ENCODE peak calls at places on chromosomes 2 and 18, in nine cellular contexts. T is sigmoid colon, V is Caco-2, J is psoas muscle, Y is left ventricle myocardium inferior, Q is B cell, E is osteocyte, F is heart left ventricle, L is nephron progenitor cell. N is an unnamed sample.

GRCh38 chr18:47997338-47997780 is 66.9 kb upstream of the SMAD2 start:
- DNase-seq in J (no peak), F (no peak), L (peak), Y (no peak), E (no peak), V (no peak), Q (no peak), T (no peak), N (no peak)

GRCh38 chr18:39602112-39602511 is 2036.5 kb upstream of the CELF4 start:
- DNase-seq in E (no peak), L (no peak), Q (no peak), J (no peak), F (no peak), V (no peak), Y (no peak), T (no peak), N (no peak)

GRCh38 chr2:68832161-68832869 is 38.9 kb downstream of the BMP10 start:
- DNase-seq in F (peak), L (no peak), Y (peak), E (no peak), T (peak), J (peak), Q (no peak), V (no peak), N (peak)

GRCh38 chr18:27778441-27778840 is 398.5 kb downstream of the CDH2 start:
- DNase-seq in T (no peak), F (no peak), Y (no peak), L (no peak), V (no peak), E (no peak), J (no peak), Q (no peak), N (no peak)

GRCh38 chr18:55090566-55091187 is 131.4 kb upstream of the CCDC68 start:
- DNase-seq in T (no peak), J (no peak), E (no peak), V (no peak), L (no peak), Y (no peak), Q (no peak), F (no peak), N (no peak)

GRCh38 chr2:46984642-46985476 is 69.3 kb upstream of the MCFD2 start:
- DNase-seq in J (peak), Q (no peak), E (no peak), L (no peak), F (peak), Y (peak), T (peak), V (no peak), N (no peak)

GRCh38 chr2:201344663-201345366 is 12.3 kb downstream of the FLACC1 start:
- DNase-seq in Q (no peak), J (no peak), F (no peak), T (no peak), L (no peak), Y (no peak), V (peak), E (no peak), N (no peak)

GRCh38 chr18:80167947-80168745 is 59.1 kb downstream of the ADNP2 start:
- DNase-seq in T (no peak), Q (no peak), L (no peak), F (no peak), Y (no peak), E (no peak), J (no peak), V (no peak), N (no peak)

GRCh38 chr2:60213865-60214657 is 339.4 kb downstream of the BCL11A start:
- DNase-seq in Q (no peak), Y (no peak), V (peak), T (no peak), F (no peak), L (no peak), E (no peak), J (peak), N (no peak)

GRCh38 chr2:71166812-71167211 is 36.4 kb downstream of the MPHOSPH10 start:
- DNase-seq in T (no peak), J (no peak), E (no peak), F (no peak), Q (no peak), L (no peak), V (no peak), Y (no peak), N (no peak)

GRCh38 chr2:234682492-234683228 is 185.8 kb upstream of the ARL4C start:
- DNase-seq in J (no peak), Y (no peak), Q (no peak), L (no peak), T (no peak), F (no peak), V (no peak), E (peak), N (no peak)

GRCh38 chr2:45825001-45825651 is 173.7 kb downstream of the PRKCE start:
- DNase-seq in F (no peak), T (no peak), L (no peak), Y (no peak), V (no peak), J (no peak), E (no peak), Q (no peak), N (no peak)

GRCh38 chr2:161703863-161704262 is 79.6 kb downstream of the SLC4A10 start:
- DNase-seq in L (no peak), F (no peak), J (no peak), E (no peak), V (no peak), T (no peak), Y (no peak), Q (no peak), N (no peak)

GRCh38 chr2:171260471-171261424 is 100.1 kb upstream of the TLK1 start:
- DNase-seq in F (no peak), J (no peak), L (no peak), V (no peak), T (no peak), Q (no peak), Y (no peak), E (no peak), N (no peak)

GRCh38 chr18:63138469-63139340 is 180.9 kb downstream of the BCL2 start:
- DNase-seq in F (no peak), Q (peak), Y (no peak), L (peak), T (no peak), V (no peak), E (no peak), J (peak), N (no peak)

GRCh38 chr18:34880882-34881852 is 160.0 kb upstream of the MAPRE2 start:
- DNase-seq in F (no peak), L (no peak), J (no peak), Y (no peak), T (no peak), E (no peak), V (no peak), Q (no peak), N (no peak)

GRCh38 chr2:203772766-203773165 is 66.3 kb downstream of the CD28 start:
- DNase-seq in Q (no peak), V (no peak), E (no peak), L (no peak), J (no peak), T (no peak), F (no peak), Y (no peak), N (no peak)

GRCh38 chr18:67359868-67360838 is 156.4 kb downstream of the DSEL start:
- DNase-seq in Q (no peak), T (peak), J (peak), E (no peak), V (no peak), F (peak), L (no peak), Y (no peak), N (no peak)

GRCh38 chr2:207041279-207041678 is 102.0 kb downstream of the CPO start:
- DNase-seq in Q (no peak), L (no peak), V (no peak), F (no peak), J (no peak), E (no peak), Y (no peak), T (no peak), N (no peak)

GRCh38 chr2:175832886-175833285 is 169.2 kb downstream of the LNPK start:
- DNase-seq in E (no peak), Q (no peak), F (no peak), J (no peak), T (no peak), V (no peak), Y (no peak), L (no peak), N (no peak)

GRCh38 chr2:138724296-138724695 is 55.9 kb downstream of the NXPH2 start:
- DNase-seq in Y (no peak), E (no peak), F (no peak), L (no peak), Q (no peak), T (no peak), V (no peak), J (no peak), N (no peak)

GRCh38 chr18:70382032-70382431 is 93.2 kb downstream of the SOCS6 start:
- DNase-seq in T (no peak), F (no peak), L (no peak), V (no peak), E (no peak), Y (no peak), Q (no peak), J (no peak), N (no peak)

GRCh38 chr2:25168256-25169072 is at the start of gene POMC:
- DNase-seq in J (no peak), Q (peak), V (peak), Y (no peak), L (peak), E (no peak), T (no peak), F (no peak), N (peak)

GRCh38 chr2:85734942-85735608 is 18.7 kb upstream of the ATOH8 start:
- DNase-seq in F (no peak), V (no peak), Q (no peak), T (no peak), E (no peak), J (peak), Y (no peak), L (no peak), N (no peak)

GRCh38 chr2:80154231-80154915 is 150.2 kb downstream of the LRRTM1 start:
- DNase-seq in Q (no peak), E (no peak), J (no peak), V (no peak), L (no peak), T (no peak), Y (no peak), F (no peak), N (no peak)

GRCh38 chr2:117938611-117939010 is 75.3 kb downstream of the CCDC93 start:
- DNase-seq in V (no peak), T (no peak), Y (no peak), F (no peak), E (no peak), L (no peak), J (no peak), Q (no peak), N (no peak)

GRCh38 chr2:216632952-216633615 is at the start of gene IGFBP2:
- DNase-seq in E (peak), Y (peak), Q (no peak), L (peak), V (peak), T (no peak), F (peak), J (no peak), N (no peak)

GRCh38 chr2:133747965-133748700 is 179.9 kb upstream of the NCKAP5 start:
- DNase-seq in V (no peak), Y (no peak), F (no peak), T (no peak), Q (no peak), E (no peak), J (no peak), L (no peak), N (no peak)

GRCh38 chr18:6109743-6110142 is 214.4 kb upstream of the TMEM200C start:
- DNase-seq in F (no peak), J (no peak), L (no peak), V (no peak), Y (no peak), T (no peak), Q (no peak), E (no peak), N (no peak)

GRCh38 chr2:203909192-203909945 is 27.2 kb upstream of the ICOS start:
- DNase-seq in F (peak), J (no peak), Q (no peak), V (peak), L (peak), E (no peak), Y (no peak), T (no peak), N (no peak)

GRCh38 chr2:176269319-176270099 is at the start of gene MTX2:
- DNase-seq in J (peak), E (peak), F (peak), L (peak), Q (peak), T (peak), V (peak), Y (peak), N (peak)

GRCh38 chr2:135095591-135095990 is 43.5 kb downstream of the RAB3GAP1 start:
- DNase-seq in V (no peak), L (no peak), E (no peak), Q (no peak), T (no peak), J (no peak), F (no peak), Y (no peak), N (no peak)

GRCh38 chr2:135094508-135094907 is 42.4 kb downstream of the RAB3GAP1 start:
- DNase-seq in T (no peak), Y (no peak), F (no peak), L (no peak), E (no peak), Q (no peak), J (no peak), V (no peak), N (no peak)

GRCh38 chr2:135093192-135093591 is 41.1 kb downstream of the RAB3GAP1 start:
- DNase-seq in E (no peak), F (no peak), V (no peak), Q (no peak), J (no peak), L (no peak), T (no peak), Y (no peak), N (no peak)

GRCh38 chr2:135091681-135092080 is 39.6 kb downstream of the RAB3GAP1 start:
- DNase-seq in L (no peak), Q (no peak), Y (no peak), T (no peak), J (no peak), E (no peak), V (no peak), F (no peak), N (no peak)

DNA sequence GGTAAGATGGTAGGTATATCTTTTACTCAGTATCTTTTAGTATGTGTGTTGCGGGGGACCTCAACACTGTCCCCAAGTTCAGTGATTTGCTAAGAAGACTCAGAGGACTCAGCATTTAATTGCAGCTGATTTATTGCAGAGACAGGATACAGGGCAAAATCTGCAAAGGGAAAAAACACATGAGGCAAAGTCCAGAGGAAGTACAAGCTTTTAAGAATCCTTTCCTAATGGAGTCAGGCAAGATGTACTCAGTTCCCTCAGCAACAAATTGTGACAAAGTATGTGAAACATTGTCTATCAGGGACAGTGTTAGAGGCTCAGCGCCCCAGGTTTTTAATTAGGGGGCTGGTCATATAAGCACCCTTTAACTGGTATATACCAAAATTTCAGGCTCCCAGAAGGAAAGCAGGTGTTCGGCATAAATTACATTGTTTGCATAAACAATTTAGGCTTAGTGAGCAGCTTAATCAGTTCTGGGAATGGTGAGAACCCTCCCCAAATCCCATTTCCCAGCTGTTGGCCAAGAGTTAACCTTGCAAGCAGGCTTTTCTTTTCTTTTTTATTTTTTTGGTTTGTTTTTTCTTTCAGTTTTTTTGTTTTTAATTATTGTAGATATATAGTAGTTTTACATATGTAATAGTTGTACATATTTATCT is 41.7 kb downstream of the RAB3GAP1 start:
- DNase-seq in J (no peak), Q (no peak), T (no peak), L (no peak), Y (no peak), E (no peak), F (no peak), V (no peak), N (no peak)
- TF ChIP-seq CTCF in J (no peak), Q (no peak), T (no peak), L (no peak), Y (no peak), E (no peak), F (no peak), V (no peak), N (no peak)

GRCh38 chr2:231604685-231605606 is 12.3 kb downstream of the TEX44 start:
- DNase-seq in Y (peak), J (peak), E (peak), L (peak), T (peak), V (peak), F (peak), Q (peak), N (peak)
- TF ChIP-seq CTCF in Y (peak), J (no peak), E (peak), L (no peak), T (no peak), V (no peak), F (no peak), Q (no peak), N (no peak)

GRCh38 chr2:26522325-26523120 is 44.6 kb upstream of the OTOF start:
- DNase-seq in J (no peak), Y (no peak), T (peak), L (no peak), V (no peak), F (no peak), Q (no peak), E (no peak), N (no peak)

GRCh38 chr2:26521913-26522180 is 43.9 kb upstream of the OTOF start:
- DNase-seq in E (no peak), V (no peak), L (no peak), J (no peak), T (peak), Y (no peak), Q (no peak), F (no peak), N (no peak)

GRCh38 chr2:26520065-26520464 is 42.1 kb upstream of the OTOF start:
- DNase-seq in E (no peak), V (no peak), T (no peak), F (no peak), Y (no peak), L (no peak), J (no peak), Q (no peak), N (no peak)

GRCh38 chr2:26519396-26519991 is 41.6 kb upstream of the OTOF start:
- DNase-seq in E (no peak), Y (no peak), L (no peak), J (no peak), Q (no peak), T (no peak), V (no peak), F (no peak), N (no peak)

DNA sequence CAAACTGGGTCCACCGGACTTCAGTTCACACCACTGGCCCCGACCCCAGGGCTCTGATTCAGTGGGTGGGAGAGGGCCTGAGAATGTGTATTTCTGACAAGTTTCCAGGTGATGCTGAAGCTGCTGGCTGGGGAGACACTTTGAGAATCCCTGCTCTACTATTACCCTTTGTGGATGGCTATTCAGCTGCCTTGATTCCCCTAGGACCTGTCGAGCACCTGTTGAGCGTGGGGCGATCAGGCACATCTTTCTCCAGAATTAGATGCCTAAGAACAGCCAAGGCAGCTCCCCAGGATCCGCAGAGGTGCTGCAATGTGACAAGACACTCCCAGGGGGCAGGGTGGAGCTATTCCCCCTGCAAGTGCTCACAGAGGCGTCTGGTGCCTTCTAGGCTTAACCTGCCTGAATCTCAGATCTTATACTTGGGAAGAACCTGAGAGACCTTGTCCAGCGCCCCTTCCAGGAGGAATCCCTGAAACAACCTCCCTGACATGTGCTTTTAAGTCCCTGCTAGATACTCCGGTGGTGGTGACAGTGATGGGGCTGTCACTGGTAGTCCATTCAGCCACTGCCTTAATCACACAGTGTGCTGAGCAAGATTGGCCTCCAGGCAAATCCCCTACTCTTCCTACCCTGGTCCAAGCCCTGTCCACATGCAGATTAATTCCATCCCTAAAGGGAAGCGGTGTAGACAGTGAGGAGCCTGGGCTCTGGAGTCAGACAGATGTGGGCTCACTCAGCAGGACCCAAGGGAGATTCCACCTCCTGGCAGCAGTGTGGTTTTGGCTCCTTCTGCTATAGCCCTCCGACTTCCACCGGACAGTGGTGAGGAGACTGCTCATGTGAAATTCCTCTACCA is 43.4 kb upstream of the OTOF start:
- DNase-seq in F (no peak), V (peak), J (no peak), E (no peak), L (peak), T (peak), Q (no peak), Y (no peak), N (no peak)
- TF ChIP-seq CTCF in F (no peak), V (peak), J (no peak), E (peak), L (peak), T (no peak), Q (no peak), Y (peak), N (no peak)

GRCh38 chr2:30475542-30475941 is 28.5 kb downstream of the LCLAT1 start:
- DNase-seq in J (no peak), Y (no peak), F (no peak), T (no peak), E (no peak), V (no peak), L (no peak), Q (no peak), N (no peak)
- TF ChIP-seq CTCF in J (no peak), Y (peak), F (no peak), T (no peak), E (peak), V (no peak), L (no peak), Q (no peak), N (no peak)

DNA sequence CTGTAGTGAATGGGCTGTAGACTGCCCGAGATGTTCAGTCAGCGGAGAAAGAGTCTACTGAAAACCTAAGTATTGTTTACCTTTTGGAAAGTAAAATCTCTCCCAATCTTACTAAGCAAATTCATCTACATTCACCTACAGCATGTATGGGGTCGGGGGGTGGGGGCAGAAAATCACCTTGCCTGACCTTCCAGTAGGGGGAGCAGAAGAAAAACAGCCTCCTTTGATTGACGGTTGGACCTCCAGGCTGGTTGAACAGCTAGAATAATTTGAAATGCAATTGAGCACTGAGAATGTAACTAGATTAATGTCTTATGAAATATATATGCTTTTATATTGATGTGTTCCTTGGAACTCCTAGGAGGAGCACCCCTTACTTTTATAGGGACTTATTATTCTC is 10.0 kb downstream of the LRATD1 start:
- DNase-seq in L (no peak), E (no peak), J (no peak), F (no peak), V (no peak), Y (no peak), Q (no peak), T (no peak), N (no peak)
- TF ChIP-seq CTCF in L (peak), E (no peak), J (no peak), F (no peak), V (peak), Y (no peak), Q (no peak), T (no peak), N (no peak)

DNA sequence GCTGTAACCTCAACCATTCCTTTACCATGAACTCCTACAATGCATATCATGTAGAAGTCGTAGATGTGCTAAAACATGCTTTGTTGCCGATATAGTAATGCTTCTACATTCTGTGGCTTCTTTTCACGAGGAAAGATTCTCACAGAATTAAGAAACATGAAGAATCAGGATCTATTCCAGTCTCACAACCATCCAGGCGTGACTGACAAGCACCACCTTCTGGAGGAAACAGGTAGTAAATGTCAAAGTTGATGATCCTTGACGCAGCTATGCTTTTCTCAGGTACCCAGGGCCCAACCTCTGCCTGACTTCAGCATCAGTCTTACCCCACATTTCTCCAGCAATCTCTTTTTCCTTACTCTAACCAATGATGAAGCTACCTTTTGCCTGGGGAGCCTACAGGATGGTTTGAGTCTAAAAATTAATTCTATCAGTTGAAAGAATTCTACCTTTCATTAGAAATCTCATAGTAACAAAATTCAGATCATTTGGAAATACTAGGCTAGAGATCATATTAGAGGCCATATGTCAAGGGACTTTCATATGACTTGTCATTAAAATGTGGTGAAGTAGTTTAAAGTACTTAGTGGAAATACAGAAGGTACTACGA is 123.3 kb upstream of the RND3 start:
- DNase-seq in T (no peak), Y (no peak), J (no peak), V (peak), Q (no peak), E (no peak), F (no peak), L (peak), N (no peak)
- TF ChIP-seq CTCF in T (no peak), Y (peak), J (peak), V (peak), Q (no peak), E (peak), F (peak), L (peak), N (no peak)

N was measured in natural killer cell.